ENCODE peak calls at places on chromosomes 16 and 17, in seven cellular contexts. E, Y, S, W, V, F and Q are unnamed samples.

GRCh38 chr17:7293131-7293557 is 1.3 kb downstream of the YBX2 start:
- DNase-seq in S (no peak), Y (no peak), W (no peak), F (no peak), E (no peak), V (no peak), Q (no peak)

GRCh38 chr17:14859521-14859920 is 405.6 kb downstream of the PMP22 start:
- DNase-seq in V (no peak), E (no peak), W (no peak), F (no peak), S (no peak), Y (no peak), Q (no peak)

GRCh38 chr16:11250786-11251524 is 5.0 kb downstream of the SOCS1 start:
- DNase-seq in F (no peak), Y (no peak), V (no peak), E (no peak), S (no peak), W (no peak), Q (no peak)

GRCh38 chr16:84718-85452 is 6.9 kb downstream of the MPG start:
- DNase-seq in Y (peak; percentile 47), S (no peak), E (no peak), F (no peak), W (peak; percentile 37), V (peak; percentile 73), Q (no peak)

GRCh38 chr17:66784621-66785364 is 50.1 kb upstream of the CACNG5 start:
- DNase-seq in F (no peak), Y (no peak), S (no peak), V (no peak), E (no peak), W (no peak), Q (no peak)

GRCh38 chr17:77503916-77504651 is 363.3 kb downstream of the SEC14L1 start:
- DNase-seq in F (no peak), S (peak; percentile 95), E (no peak), Y (peak; percentile 10), W (no peak), V (no peak), Q (no peak)

GRCh38 chr17:77374170-77374936 is 233.6 kb downstream of the SEC14L1 start:
- DNase-seq in S (peak; percentile 96), F (no peak), E (peak; percentile 46), V (no peak), Y (peak; percentile 83), W (peak; percentile 73), Q (peak; percentile 47)

GRCh38 chr17:46873941-46874645 is 22.7 kb downstream of the WNT9B start:
- DNase-seq in Y (no peak), S (no peak), W (no peak), F (no peak), E (no peak), V (no peak), Q (no peak)

GRCh38 chr17:82547981-82548380 is 28.4 kb downstream of the FOXK2 start:
- DNase-seq in E (no peak), F (no peak), W (no peak), Y (no peak), V (no peak), S (no peak), Q (no peak)

GRCh38 chr17:82552580-82552979 is 33.0 kb downstream of the FOXK2 start:
- DNase-seq in W (no peak), V (no peak), S (no peak), E (no peak), F (no peak), Y (no peak), Q (no peak)

GRCh38 chr17:82548681-82549303 is 29.3 kb downstream of the FOXK2 start:
- DNase-seq in E (peak; percentile 71), Y (peak; percentile 47), F (no peak), S (no peak), V (peak; percentile 25), W (peak; percentile 23), Q (no peak)

GRCh38 chr17:82553210-82553930 is 33.8 kb downstream of the FOXK2 start:
- DNase-seq in S (peak; percentile 71), F (no peak), W (no peak), Y (no peak), V (no peak), E (no peak), Q (no peak)

DNA sequence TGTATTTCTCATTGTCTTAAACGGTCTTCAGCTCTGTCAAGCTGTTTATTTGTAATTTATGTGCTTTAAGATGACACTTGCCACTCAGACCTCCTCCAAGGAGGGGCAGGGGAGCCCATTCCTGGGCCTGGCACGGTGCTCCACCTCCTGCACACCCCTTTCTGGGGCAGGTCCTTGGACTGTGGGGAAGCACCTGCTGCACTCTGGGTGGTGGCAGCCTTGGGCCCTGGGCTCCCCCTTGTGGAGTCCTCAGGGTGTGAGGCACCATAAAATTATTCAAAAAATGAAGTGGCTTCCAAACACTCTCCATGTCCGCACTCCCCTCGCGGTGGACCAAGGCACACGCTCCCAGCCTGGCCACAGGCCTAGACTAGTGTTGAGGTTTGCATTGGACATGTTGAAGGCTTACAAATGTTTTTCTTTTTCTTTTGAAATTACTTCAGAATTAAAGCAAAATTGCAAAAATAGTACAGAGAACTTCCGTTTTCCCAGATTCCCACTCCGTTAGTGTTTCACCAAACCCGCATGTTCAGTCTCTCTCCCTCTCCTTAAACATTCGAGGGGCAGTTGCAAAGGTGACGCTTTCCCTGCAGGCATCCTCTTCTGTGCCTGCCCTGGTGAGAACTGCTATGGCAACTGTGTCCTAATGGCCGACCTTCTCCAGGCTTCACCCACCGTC is 32.4 kb downstream of the FOXK2 start:
- DNase-seq in S (peak; percentile 62), E (peak; percentile 79), Y (peak; percentile 78), V (peak; percentile 77), F (no peak), W (peak; percentile 77), Q (peak; percentile 64)
- H3K4me1 ChIP-seq in S (peaks cover 5% of the 10 kb centered on the region), E (no peaks in the 10 kb centered on the region), Y (peaks cover 7% of the 10 kb centered on the region), V (peaks cover 13% of the 10 kb centered on the region), F (peaks cover 66% of the 10 kb centered on the region), W (peaks cover 26% of the 10 kb centered on the region), Q (no peaks in the 10 kb centered on the region)

GRCh38 chr17:57890857-57891232 is 41.0 kb upstream of the MRPS23 start:
- DNase-seq in E (no peak), Y (no peak), F (no peak), S (no peak), V (no peak), W (no peak), Q (no peak)
- H3K4me1 ChIP-seq in E (peaks cover 3% of the 10 kb centered on the region), Y (peaks cover 43% of the 10 kb centered on the region), F (peaks cover 77% of the 10 kb centered on the region), S (peaks cover 4% of the 10 kb centered on the region), V (peaks cover 61% of the 10 kb centered on the region), W (peaks cover 4% of the 10 kb centered on the region), Q (peaks cover 5% of the 10 kb centered on the region)

DNA sequence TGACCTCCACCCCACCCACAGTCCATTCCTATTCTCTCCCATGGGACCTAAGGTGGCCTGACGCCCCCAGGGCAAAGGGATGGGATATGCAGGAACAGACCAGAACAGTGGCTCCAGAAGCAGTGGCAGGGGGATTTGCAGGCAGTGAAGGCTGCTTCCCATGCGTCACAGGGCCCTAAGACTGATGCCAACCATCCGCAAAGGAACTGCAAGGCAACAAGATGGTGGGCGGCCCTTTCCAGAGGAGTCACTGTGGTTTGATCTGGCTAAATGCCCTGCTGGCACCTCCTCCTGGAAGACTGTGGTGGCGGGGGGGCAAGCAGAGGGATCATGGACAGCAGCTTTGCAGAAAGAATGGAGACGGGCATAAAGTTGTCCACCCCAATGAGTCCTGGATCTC is 4.4 kb upstream of the SLC39A11 start:
- DNase-seq in E (no peak), W (no peak), V (no peak), Y (no peak), S (no peak), F (peak; percentile 83), Q (no peak)
- H3K4me1 ChIP-seq in E (no peaks in the 10 kb centered on the region), W (peaks cover 10% of the 10 kb centered on the region), V (peaks cover 6% of the 10 kb centered on the region), Y (peaks cover 3% of the 10 kb centered on the region), S (no peaks in the 10 kb centered on the region), F (peaks cover 7% of the 10 kb centered on the region), Q (peaks cover 6% of the 10 kb centered on the region)

GRCh38 chr16:75053791-75054555 is 55.1 kb downstream of the ZNRF1 start:
- DNase-seq in E (peak; percentile 99), F (no peak), V (peak; percentile 71), Y (no peak), W (no peak), S (no peak), Q (no peak)
- H3K4me1 ChIP-seq in E (peaks cover 14% of the 10 kb centered on the region), F (peaks cover 34% of the 10 kb centered on the region), V (peaks cover 21% of the 10 kb centered on the region), Y (no peaks in the 10 kb centered on the region), W (no peaks in the 10 kb centered on the region), S (no peaks in the 10 kb centered on the region), Q (no peaks in the 10 kb centered on the region)

GRCh38 chr17:75875182-75875939 is 3.0 kb downstream of the TRIM47 start:
- DNase-seq in E (no peak), S (no peak), V (no peak), W (no peak), F (no peak), Y (no peak), Q (no peak)

GRCh38 chr17:75874323-75875181 is 3.8 kb downstream of the TRIM47 start:
- DNase-seq in S (no peak), E (no peak), F (no peak), V (no peak), Y (no peak), W (no peak), Q (no peak)

GRCh38 chr17:75875940-75876189 is 2.5 kb downstream of the TRIM47 start:
- DNase-seq in S (no peak), E (no peak), V (no peak), F (peak; percentile 93), W (no peak), Y (no peak), Q (no peak)

GRCh38 chr17:75873587-75874322 is 4.6 kb downstream of the TRIM47 start:
- DNase-seq in F (no peak), V (no peak), E (no peak), W (no peak), S (no peak), Y (no peak), Q (no peak)

GRCh38 chr17:75872434-75873351 is 5.7 kb downstream of the TRIM47 start:
- DNase-seq in F (peak; percentile 85), Y (peak; percentile 83), W (peak; percentile 51), S (peak; percentile 75), V (peak; percentile 80), E (peak; percentile 62), Q (peak; percentile 45)
- H3K4me1 ChIP-seq in F (peaks cover 78% of the 10 kb centered on the region), Y (peaks cover 43% of the 10 kb centered on the region), W (peaks cover 37% of the 10 kb centered on the region), S (peaks cover 3% of the 10 kb centered on the region), V (peaks cover 36% of the 10 kb centered on the region), E (no peaks in the 10 kb centered on the region), Q (peaks cover 50% of the 10 kb centered on the region)